ENCODE peak calls at places on chromosome 10, in seven cellular contexts. One of them, this sample, is unnamed.

GRCh38 chr10:119761106-119761505 is 35.3 kb downstream of the INPP5F start:
- DNase-seq in effector CD8-positive, alpha-beta T cell: no peak
- DNase-seq in central memory CD4-positive, alpha-beta T cell: no peak
- DNase-seq in NCI-H446 treated with DMSO at 0.1 percent for 48 hours: no peak
- DNase-seq in EH: peak
- DNase-seq in non-pigmented ciliary epithelial cell: peak
- DNase-seq in retina: no peak
- DNase-seq in this sample: no peak

GRCh38 chr10:82981137-82981723 is 1106.2 kb downstream of the NRG3 start:
- DNase-seq in effector CD8-positive, alpha-beta T cell: no peak
- DNase-seq in NCI-H446 treated with DMSO at 0.1 percent for 48 hours: peak
- DNase-seq in retina: no peak
- DNase-seq in central memory CD4-positive, alpha-beta T cell: no peak
- DNase-seq in non-pigmented ciliary epithelial cell: peak
- DNase-seq in EH: peak
- DNase-seq in this sample: no peak

GRCh38 chr10:101650841-101651240 is 44.1 kb downstream of the FBXW4 start:
- DNase-seq in effector CD8-positive, alpha-beta T cell: no peak
- DNase-seq in retina: peak
- DNase-seq in EH: no peak
- DNase-seq in non-pigmented ciliary epithelial cell: no peak
- DNase-seq in NCI-H446 treated with DMSO at 0.1 percent for 48 hours: no peak
- DNase-seq in central memory CD4-positive, alpha-beta T cell: no peak
- DNase-seq in this sample: no peak

GRCh38 chr10:77671594-77672252 is 34.1 kb upstream of the KCNMA1 start:
- DNase-seq in central memory CD4-positive, alpha-beta T cell: no peak
- DNase-seq in retina: no peak
- DNase-seq in NCI-H446 treated with DMSO at 0.1 percent for 48 hours: no peak
- DNase-seq in EH: no peak
- DNase-seq in non-pigmented ciliary epithelial cell: no peak
- DNase-seq in effector CD8-positive, alpha-beta T cell: no peak
- DNase-seq in this sample: no peak

GRCh38 chr10:30788307-30788706 is 158.8 kb upstream of the LYZL2 start:
- DNase-seq in NCI-H446 treated with DMSO at 0.1 percent for 48 hours: no peak
- DNase-seq in central memory CD4-positive, alpha-beta T cell: no peak
- DNase-seq in EH: peak
- DNase-seq in effector CD8-positive, alpha-beta T cell: no peak
- DNase-seq in retina: no peak
- DNase-seq in non-pigmented ciliary epithelial cell: no peak
- DNase-seq in this sample: no peak

GRCh38 chr10:72223743-72224101 is 7.6 kb upstream of the ASCC1 start:
- DNase-seq in NCI-H446 treated with DMSO at 0.1 percent for 48 hours: no peak
- DNase-seq in effector CD8-positive, alpha-beta T cell: no peak
- DNase-seq in EH: peak
- DNase-seq in non-pigmented ciliary epithelial cell: no peak
- DNase-seq in retina: no peak
- DNase-seq in central memory CD4-positive, alpha-beta T cell: no peak
- DNase-seq in this sample: no peak

GRCh38 chr10:30352377-30352776 is 3.3 kb upstream of the MTPAP start:
- DNase-seq in central memory CD4-positive, alpha-beta T cell: no peak
- DNase-seq in NCI-H446 treated with DMSO at 0.1 percent for 48 hours: no peak
- DNase-seq in retina: no peak
- DNase-seq in EH: no peak
- DNase-seq in effector CD8-positive, alpha-beta T cell: no peak
- DNase-seq in non-pigmented ciliary epithelial cell: no peak
- DNase-seq in this sample: no peak

GRCh38 chr10:32060372-32060771 is 4.1 kb upstream of the KIF5B start:
- DNase-seq in EH: no peak
- DNase-seq in central memory CD4-positive, alpha-beta T cell: no peak
- DNase-seq in NCI-H446 treated with DMSO at 0.1 percent for 48 hours: no peak
- DNase-seq in effector CD8-positive, alpha-beta T cell: no peak
- DNase-seq in retina: no peak
- DNase-seq in non-pigmented ciliary epithelial cell: no peak
- DNase-seq in this sample: no peak

GRCh38 chr10:105950410-105950809 is 1214.1 kb downstream of the SORCS1 start:
- DNase-seq in retina: peak
- DNase-seq in NCI-H446 treated with DMSO at 0.1 percent for 48 hours: peak
- DNase-seq in EH: peak
- DNase-seq in effector CD8-positive, alpha-beta T cell: no peak
- DNase-seq in central memory CD4-positive, alpha-beta T cell: no peak
- DNase-seq in non-pigmented ciliary epithelial cell: no peak
- DNase-seq in this sample: no peak

GRCh38 chr10:91614254-91614624 is 18.6 kb downstream of the PPP1R3C start:
- DNase-seq in non-pigmented ciliary epithelial cell: peak
- DNase-seq in EH: peak
- DNase-seq in effector CD8-positive, alpha-beta T cell: no peak
- DNase-seq in NCI-H446 treated with DMSO at 0.1 percent for 48 hours: no peak
- DNase-seq in central memory CD4-positive, alpha-beta T cell: no peak
- DNase-seq in retina: no peak
- DNase-seq in this sample: no peak

GRCh38 chr10:122419890-122420623 is 34.4 kb upstream of the ARMS2 start:
- DNase-seq in effector CD8-positive, alpha-beta T cell: no peak
- DNase-seq in retina: no peak
- DNase-seq in central memory CD4-positive, alpha-beta T cell: no peak
- DNase-seq in EH: peak
- DNase-seq in NCI-H446 treated with DMSO at 0.1 percent for 48 hours: peak
- DNase-seq in non-pigmented ciliary epithelial cell: no peak
- DNase-seq in this sample: no peak

GRCh38 chr10:113581092-113581491 is 28.2 kb downstream of the HABP2 start:
- DNase-seq in retina: no peak
- DNase-seq in non-pigmented ciliary epithelial cell: no peak
- DNase-seq in EH: no peak
- DNase-seq in effector CD8-positive, alpha-beta T cell: no peak
- DNase-seq in central memory CD4-positive, alpha-beta T cell: no peak
- DNase-seq in NCI-H446 treated with DMSO at 0.1 percent for 48 hours: no peak
- DNase-seq in this sample: no peak

GRCh38 chr10:80444646-80445319 is 9.3 kb upstream of the TSPAN14 start:
- DNase-seq in effector CD8-positive, alpha-beta T cell: peak
- DNase-seq in NCI-H446 treated with DMSO at 0.1 percent for 48 hours: no peak
- DNase-seq in retina: peak
- DNase-seq in EH: peak
- DNase-seq in central memory CD4-positive, alpha-beta T cell: peak
- DNase-seq in non-pigmented ciliary epithelial cell: peak
- DNase-seq in this sample: no peak

GRCh38 chr10:30215131-30215530 is 133.9 kb downstream of the MTPAP start:
- DNase-seq in effector CD8-positive, alpha-beta T cell: no peak
- DNase-seq in central memory CD4-positive, alpha-beta T cell: no peak
- DNase-seq in EH: peak
- DNase-seq in retina: peak
- DNase-seq in non-pigmented ciliary epithelial cell: no peak
- DNase-seq in NCI-H446 treated with DMSO at 0.1 percent for 48 hours: no peak
- DNase-seq in this sample: no peak

GRCh38 chr10:114691442-114691941 is 33.4 kb upstream of the ABLIM1 start:
- DNase-seq in non-pigmented ciliary epithelial cell: no peak
- DNase-seq in retina: no peak
- DNase-seq in effector CD8-positive, alpha-beta T cell: no peak
- DNase-seq in EH: peak
- DNase-seq in central memory CD4-positive, alpha-beta T cell: no peak
- DNase-seq in NCI-H446 treated with DMSO at 0.1 percent for 48 hours: no peak
- DNase-seq in this sample: no peak

GRCh38 chr10:60524541-60524940 is 134.9 kb upstream of the ANK3 start:
- DNase-seq in central memory CD4-positive, alpha-beta T cell: no peak
- DNase-seq in NCI-H446 treated with DMSO at 0.1 percent for 48 hours: no peak
- DNase-seq in effector CD8-positive, alpha-beta T cell: no peak
- DNase-seq in retina: no peak
- DNase-seq in non-pigmented ciliary epithelial cell: peak
- DNase-seq in EH: peak
- DNase-seq in this sample: no peak

GRCh38 chr10:25024528-25024927 is 8.1 kb downstream of the THNSL1 start:
- DNase-seq in central memory CD4-positive, alpha-beta T cell: no peak
- DNase-seq in non-pigmented ciliary epithelial cell: no peak
- DNase-seq in NCI-H446 treated with DMSO at 0.1 percent for 48 hours: no peak
- DNase-seq in retina: no peak
- DNase-seq in effector CD8-positive, alpha-beta T cell: no peak
- DNase-seq in EH: no peak
- DNase-seq in this sample: no peak

GRCh38 chr10:86361134-86362128 is 5.2 kb downstream of the GRID1 start:
- DNase-seq in effector CD8-positive, alpha-beta T cell: no peak
- DNase-seq in retina: no peak
- DNase-seq in central memory CD4-positive, alpha-beta T cell: no peak
- DNase-seq in NCI-H446 treated with DMSO at 0.1 percent for 48 hours: no peak
- DNase-seq in EH: no peak
- DNase-seq in non-pigmented ciliary epithelial cell: no peak
- DNase-seq in this sample: peak

GRCh38 chr10:84348860-84349259 is 20.5 kb downstream of the CCSER2 start:
- DNase-seq in retina: no peak
- DNase-seq in non-pigmented ciliary epithelial cell: no peak
- DNase-seq in NCI-H446 treated with DMSO at 0.1 percent for 48 hours: no peak
- DNase-seq in EH: peak
- DNase-seq in central memory CD4-positive, alpha-beta T cell: no peak
- DNase-seq in effector CD8-positive, alpha-beta T cell: no peak
- DNase-seq in this sample: no peak

GRCh38 chr10:100168313-100168643 is 17.6 kb downstream of the ERLIN1 start:
- DNase-seq in retina: no peak
- DNase-seq in EH: no peak
- DNase-seq in non-pigmented ciliary epithelial cell: no peak
- DNase-seq in effector CD8-positive, alpha-beta T cell: no peak
- DNase-seq in NCI-H446 treated with DMSO at 0.1 percent for 48 hours: no peak
- DNase-seq in central memory CD4-positive, alpha-beta T cell: no peak
- DNase-seq in this sample: no peak

GRCh38 chr10:91528080-91528479 is 104.8 kb downstream of the PPP1R3C start:
- DNase-seq in NCI-H446 treated with DMSO at 0.1 percent for 48 hours: no peak
- DNase-seq in central memory CD4-positive, alpha-beta T cell: no peak
- DNase-seq in effector CD8-positive, alpha-beta T cell: no peak
- DNase-seq in non-pigmented ciliary epithelial cell: no peak
- DNase-seq in EH: no peak
- DNase-seq in retina: peak
- DNase-seq in this sample: no peak

GRCh38 chr10:99341248-99341647 is 12.1 kb downstream of the CNNM1 start:
- DNase-seq in NCI-H446 treated with DMSO at 0.1 percent for 48 hours: no peak
- DNase-seq in central memory CD4-positive, alpha-beta T cell: no peak
- DNase-seq in retina: no peak
- DNase-seq in effector CD8-positive, alpha-beta T cell: no peak
- DNase-seq in EH: no peak
- DNase-seq in non-pigmented ciliary epithelial cell: no peak
- DNase-seq in this sample: no peak

GRCh38 chr10:13862541-13863233 is 275.9 kb downstream of the PRPF18 start:
- DNase-seq in retina: no peak
- DNase-seq in NCI-H446 treated with DMSO at 0.1 percent for 48 hours: no peak
- DNase-seq in central memory CD4-positive, alpha-beta T cell: no peak
- DNase-seq in effector CD8-positive, alpha-beta T cell: no peak
- DNase-seq in non-pigmented ciliary epithelial cell: no peak
- DNase-seq in EH: no peak
- DNase-seq in this sample: no peak

GRCh38 chr10:30583778-30584415 is 45.7 kb downstream of the LYZL2 start:
- DNase-seq in NCI-H446 treated with DMSO at 0.1 percent for 48 hours: no peak
- DNase-seq in retina: peak
- DNase-seq in EH: peak
- DNase-seq in non-pigmented ciliary epithelial cell: peak
- DNase-seq in central memory CD4-positive, alpha-beta T cell: no peak
- DNase-seq in effector CD8-positive, alpha-beta T cell: no peak
- DNase-seq in this sample: peak

GRCh38 chr10:11242443-11243386 is 225.0 kb downstream of the CELF2 start:
- DNase-seq in NCI-H446 treated with DMSO at 0.1 percent for 48 hours: peak
- DNase-seq in retina: peak
- DNase-seq in EH: peak
- DNase-seq in effector CD8-positive, alpha-beta T cell: no peak
- DNase-seq in non-pigmented ciliary epithelial cell: no peak
- DNase-seq in central memory CD4-positive, alpha-beta T cell: no peak
- DNase-seq in this sample: peak

GRCh38 chr10:4344544-4344994 is 481.4 kb upstream of the AKR1E2 start:
- DNase-seq in NCI-H446 treated with DMSO at 0.1 percent for 48 hours: peak
- DNase-seq in retina: no peak
- DNase-seq in effector CD8-positive, alpha-beta T cell: no peak
- DNase-seq in non-pigmented ciliary epithelial cell: peak
- DNase-seq in EH: peak
- DNase-seq in central memory CD4-positive, alpha-beta T cell: no peak
- DNase-seq in this sample: no peak

GRCh38 chr10:86135191-86135590 is 231.4 kb downstream of the GRID1 start:
- DNase-seq in EH: no peak
- DNase-seq in effector CD8-positive, alpha-beta T cell: no peak
- DNase-seq in central memory CD4-positive, alpha-beta T cell: no peak
- DNase-seq in NCI-H446 treated with DMSO at 0.1 percent for 48 hours: no peak
- DNase-seq in non-pigmented ciliary epithelial cell: no peak
- DNase-seq in retina: no peak
- DNase-seq in this sample: no peak

GRCh38 chr10:45424668-45425404 is 50.8 kb downstream of the ALOX5 start:
- DNase-seq in non-pigmented ciliary epithelial cell: no peak
- DNase-seq in effector CD8-positive, alpha-beta T cell: no peak
- DNase-seq in retina: no peak
- DNase-seq in central memory CD4-positive, alpha-beta T cell: no peak
- DNase-seq in NCI-H446 treated with DMSO at 0.1 percent for 48 hours: no peak
- DNase-seq in EH: no peak
- DNase-seq in this sample: no peak

This sample was measured in natural killer cell treated with Interleukin-12 subunit alpha and Interleukin-12 subunit beta and Interleukin-15 and Interleukin-18, amount 100 ng/mL, for 72 hours.